ENCODE peak calls at places on chromosomes 5 and 9, in ten cellular contexts. V, Z, J, Q, E, N, I, T, D and P are unnamed samples.

GRCh38 chr9:136975624-136976023 is 1.7 kb upstream of the PTGDS start:
- DNase-seq in N (no peak), V (no peak), Z (peak; percentile 41), T (peak; percentile 77), Q (no peak), E (no peak), J (no peak), I (no peak), D (no peak), P (no peak)

GRCh38 chr5:16787278-16787677 is 148.8 kb downstream of the MYO10 start:
- DNase-seq in Z (no peak), D (no peak), N (no peak), Q (no peak), I (no peak), V (no peak), E (no peak), J (no peak), T (no peak), P (no peak)

GRCh38 chr9:85610074-85610855 is 131.5 kb downstream of the AGTPBP1 start:
- DNase-seq in E (no peak), J (peak; percentile 48), D (peak; percentile 75), N (peak; percentile 73), T (no peak), Z (peak; percentile 48), Q (peak; percentile 51), I (peak; percentile 68), V (no peak), P (peak; percentile 53)

GRCh38 chr5:177382423-177383029 is 1.7 kb upstream of the SLC34A1 start:
- DNase-seq in D (peak; percentile 53), I (no peak), E (no peak), V (no peak), Q (no peak), N (peak; percentile 59), T (no peak), Z (no peak), J (no peak), P (no peak)

GRCh38 chr9:134959126-134959970 is 41.6 kb upstream of the FCN1 start:
- DNase-seq in V (no peak), D (no peak), J (no peak), E (peak; percentile 35), I (no peak), Z (no peak), T (no peak), Q (no peak), N (no peak), P (no peak)

GRCh38 chr9:127450170-127450830 is 906 bp downstream of the RPL12 start:
- DNase-seq in V (no peak), N (peak; percentile 27), T (no peak), D (no peak), J (no peak), Z (no peak), Q (no peak), E (no peak), I (no peak), P (peak; percentile 40)

GRCh38 chr5:477247-477646 is 34.3 kb downstream of the EXOC3 start:
- DNase-seq in E (no peak), I (no peak), Q (no peak), V (no peak), J (no peak), Z (peak; percentile 3), N (no peak), D (no peak), T (no peak), P (no peak)

GRCh38 chr5:44048268-44048984 is 340.8 kb downstream of the FGF10 start:
- DNase-seq in Q (no peak), D (no peak), E (no peak), Z (no peak), V (no peak), N (no peak), I (peak; percentile 11), T (no peak), J (no peak), P (peak; percentile 19)

GRCh38 chr5:14399054-14399657 is 182.4 kb upstream of the OTULINL start:
- DNase-seq in J (peak; percentile 68), V (no peak), T (no peak), Q (peak; percentile 21), E (no peak), N (peak; percentile 48), Z (no peak), I (peak; percentile 47), D (peak; percentile 63), P (no peak)

GRCh38 chr9:124623966-124624734 is 117.0 kb upstream of the NR5A1 start:
- DNase-seq in Q (peak; percentile 42), V (no peak), J (no peak), T (no peak), D (no peak), Z (no peak), N (no peak), I (no peak), E (no peak), P (no peak)

GRCh38 chr9:4020747-4021296 is 279.0 kb downstream of the GLIS3 start:
- DNase-seq in J (no peak), N (no peak), Q (no peak), D (no peak), V (no peak), I (no peak), Z (no peak), E (no peak), T (no peak), P (no peak)

GRCh38 chr9:136863623-136864273 is 2.4 kb downstream of the EDF1 start:
- DNase-seq in E (no peak), I (no peak), Q (no peak), N (no peak), V (no peak), T (no peak), D (no peak), J (no peak), Z (no peak), P (no peak)

GRCh38 chr5:57889558-57889957 is 406.9 kb upstream of the ACTBL2 start:
- DNase-seq in I (peak; percentile 49), N (peak; percentile 87), Z (peak; percentile 8), E (no peak), V (no peak), J (peak; percentile 44), Q (peak; percentile 46), D (no peak), T (no peak), P (peak; percentile 31)